ENCODE peak calls at places on chromosomes 1 and 21, in five cellular contexts. H is IMR-90, Z is mesenchymal stem cell, U is neuronal stem cell, J is H9. A is an unnamed sample. For H3K9me3, the result is how much of the 10 kb centered on the place peaks cover.

GRCh38 chr1:223712856-223713494 is 636 bp downstream of the CAPN2 start:
- DNase-seq in H (no peak), Z (no peak), U (no peak), J (peak), A (no peak)

GRCh38 chr1:47280142-47280541 is 33.8 kb downstream of the STIL start:
- DNase-seq in H (peak), Z (no peak), U (no peak), J (no peak), A (peak)

GRCh38 chr1:175673236-175674150 is 69.9 kb downstream of the TNR start:
- DNase-seq in H (no peak), Z (peak), U (peak), J (no peak), A (no peak)

GRCh38 chr1:114335273-114335672 is 175.7 kb downstream of the TRIM33 start:
- DNase-seq in H (no peak), Z (no peak), U (no peak), J (no peak), A (no peak)

GRCh38 chr1:114310771-114311251 is 157.1 kb upstream of the SYT6 start:
- DNase-seq in H (peak), Z (no peak), U (no peak), J (no peak), A (no peak)

GRCh38 chr21:41220208-41220733 is 52.3 kb downstream of the BACE2 start:
- DNase-seq in H (no peak), Z (no peak), U (no peak), J (no peak), A (peak)

GRCh38 chr1:90198616-90199015 is 203.7 kb downstream of the ZNF326 start:
- DNase-seq in H (no peak), Z (no peak), U (peak), J (no peak), A (no peak)

GRCh38 chr1:223339861-223340260 is 24.1 kb downstream of the SUSD4 start:
- DNase-seq in H (no peak), Z (no peak), U (no peak), J (no peak), A (no peak)

GRCh38 chr21:27423906-27424595 is 457.2 kb upstream of the ADAMTS5 start:
- DNase-seq in H (peak), Z (peak), U (no peak), J (peak), A (peak)

GRCh38 chr1:201487742-201488141 is 18.8 kb upstream of the PHLDA3 start:
- DNase-seq in H (no peak), Z (no peak), U (no peak), J (no peak), A (no peak)

GRCh38 chr1:247037483-247038320 is 29.8 kb upstream of the ZNF695 start:
- DNase-seq in H (no peak), Z (peak), U (no peak), J (no peak), A (no peak)
- H3K9me3 ChIP-seq in H (under half), Z (half or more), U (under half), J (half or more), A (under half)

GRCh38 chr1:74340656-74341055 is 105.5 kb downstream of the TNNI3K start:
- DNase-seq in H (no peak), Z (no peak), U (peak), J (no peak), A (no peak)
- H4K8ac ChIP-seq in H (no peak), Z (no peak), U (no peak), J (no peak), A (no peak)

DNA sequence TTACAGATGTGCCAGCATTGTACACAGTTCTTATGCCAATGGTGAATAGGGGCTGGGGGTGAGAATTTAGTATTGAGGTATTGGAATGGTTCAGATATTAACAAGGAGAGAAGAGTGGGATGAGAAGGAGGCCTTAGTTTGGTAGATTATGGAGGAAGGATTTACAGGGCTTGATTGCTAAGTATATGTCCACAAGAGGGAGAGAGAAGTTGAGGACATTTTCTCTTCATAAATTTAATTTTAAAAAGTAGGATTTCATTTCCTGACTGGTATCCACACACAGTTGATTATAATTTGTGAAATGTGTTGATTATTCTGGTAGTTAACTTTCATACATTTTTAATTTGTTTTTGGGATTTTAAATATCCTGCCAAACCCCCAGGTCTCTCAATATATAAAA is 213.0 kb downstream of the ADGRL2 start:
- DNase-seq in H (no peak), Z (no peak), U (no peak), J (no peak), A (no peak)
- H3K9me3 ChIP-seq in H (under half), Z (under half), U (under half), J (under half), A (under half)

GRCh38 chr21:39215078-39215477 is 31.8 kb upstream of the PSMG1 start:
- DNase-seq in H (no peak), Z (no peak), U (no peak), J (no peak), A (no peak)
- H4K8ac ChIP-seq in H (no peak), Z (no peak), U (no peak), J (no peak), A (no peak)

DNA sequence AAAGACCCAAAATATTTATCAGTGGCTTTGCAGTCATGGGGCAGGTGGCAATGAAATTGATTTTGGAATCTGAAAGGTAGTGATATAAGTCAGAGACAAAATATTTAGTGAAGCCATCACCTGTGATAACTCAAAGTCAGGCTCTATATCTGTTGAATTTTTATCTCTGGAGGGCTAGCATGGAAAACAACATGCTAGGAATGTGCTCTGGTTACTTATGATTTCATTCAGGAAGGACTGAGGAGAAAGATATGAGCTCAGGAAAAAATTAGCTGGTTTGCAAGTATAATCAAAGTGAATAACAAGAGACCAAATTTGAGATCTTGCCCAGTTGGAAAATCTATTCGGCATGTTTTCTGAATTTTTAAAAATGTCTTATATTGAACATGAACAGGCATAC is 364.6 kb upstream of the LRRC7 start:
- DNase-seq in H (no peak), Z (no peak), U (no peak), J (no peak), A (no peak)
- H3K9me3 ChIP-seq in H (under half), Z (under half), U (under half), J (under half), A (under half)